ENCODE peak calls at places on chromosomes 4 and X, in seven cellular contexts. One of them, this sample, is unnamed.

GRCh38 chr4:89305712-89306437 is 1.7 kb downstream of the GPRIN3 start:
- DNase-seq in IMR-90: no peak
- DNase-seq in adrenal gland: no peak
- DNase-seq in psoas muscle: no peak
- DNase-seq in left ventricle myocardium inferior: no peak
- DNase-seq in kidney: no peak
- DNase-seq in GM23248: peak; percentile 65
- DNase-seq in this sample: peak; percentile 19

GRCh38 chrX:48999030-48999429 is 3.0 kb downstream of the GRIPAP1 start:
- DNase-seq in IMR-90: no peak
- DNase-seq in adrenal gland: no peak
- DNase-seq in psoas muscle: no peak
- DNase-seq in left ventricle myocardium inferior: no peak
- DNase-seq in kidney: no peak
- DNase-seq in GM23248: no peak
- DNase-seq in this sample: no peak

GRCh38 chr4:112327950-112328349 is 30.8 kb downstream of the ALPK1 start:
- DNase-seq in IMR-90: peak; percentile 72
- DNase-seq in adrenal gland: no peak
- DNase-seq in psoas muscle: no peak
- DNase-seq in left ventricle myocardium inferior: no peak
- DNase-seq in kidney: no peak
- DNase-seq in GM23248: peak; percentile 70
- DNase-seq in this sample: peak; percentile 60

GRCh38 chrX:143781103-143781502 is 60.6 kb upstream of the SPANXN2 start:
- DNase-seq in IMR-90: no peak
- DNase-seq in adrenal gland: no peak
- DNase-seq in psoas muscle: no peak
- DNase-seq in left ventricle myocardium inferior: no peak
- DNase-seq in kidney: no peak
- DNase-seq in GM23248: peak; percentile 4
- DNase-seq in this sample: no peak

GRCh38 chr4:106021737-106022410 is 126.6 kb downstream of the NPNT start:
- DNase-seq in IMR-90: no peak
- DNase-seq in adrenal gland: no peak
- DNase-seq in psoas muscle: no peak
- DNase-seq in left ventricle myocardium inferior: no peak
- DNase-seq in kidney: no peak
- DNase-seq in GM23248: no peak
- DNase-seq in this sample: no peak

GRCh38 chrX:108399427-108400165 is 38.6 kb downstream of the COL4A6 start:
- DNase-seq in IMR-90: peak; percentile 10
- DNase-seq in adrenal gland: no peak
- DNase-seq in psoas muscle: no peak
- DNase-seq in left ventricle myocardium inferior: no peak
- DNase-seq in kidney: no peak
- DNase-seq in GM23248: peak; percentile 66
- DNase-seq in this sample: peak; percentile 50

GRCh38 chr4:147247577-147247976 is 233.3 kb upstream of the EDNRA start:
- DNase-seq in IMR-90: peak; percentile 4
- DNase-seq in adrenal gland: no peak
- DNase-seq in psoas muscle: no peak
- DNase-seq in left ventricle myocardium inferior: no peak
- DNase-seq in kidney: no peak
- DNase-seq in GM23248: no peak
- DNase-seq in this sample: no peak

GRCh38 chr4:128384765-128385164 is 97.2 kb upstream of the PGRMC2 start:
- DNase-seq in IMR-90: no peak
- DNase-seq in adrenal gland: no peak
- DNase-seq in psoas muscle: no peak
- DNase-seq in left ventricle myocardium inferior: no peak
- DNase-seq in kidney: no peak
- DNase-seq in GM23248: no peak
- DNase-seq in this sample: no peak

GRCh38 chrX:136086521-136086920 is 60.8 kb upstream of the FHL1 start:
- DNase-seq in IMR-90: peak; percentile 24
- DNase-seq in adrenal gland: no peak
- DNase-seq in psoas muscle: no peak
- DNase-seq in left ventricle myocardium inferior: no peak
- DNase-seq in kidney: no peak
- DNase-seq in GM23248: peak; percentile 15
- DNase-seq in this sample: no peak

GRCh38 chrX:123340691-123341090 is 156.6 kb downstream of the GRIA3 start:
- DNase-seq in IMR-90: no peak
- DNase-seq in adrenal gland: no peak
- DNase-seq in psoas muscle: no peak
- DNase-seq in left ventricle myocardium inferior: no peak
- DNase-seq in kidney: no peak
- DNase-seq in GM23248: peak; percentile 79
- DNase-seq in this sample: no peak

GRCh38 chrX:56805399-56805798 is 76.4 kb downstream of the NBDY start:
- DNase-seq in IMR-90: no peak
- DNase-seq in adrenal gland: no peak
- DNase-seq in psoas muscle: no peak
- DNase-seq in left ventricle myocardium inferior: no peak
- DNase-seq in kidney: no peak
- DNase-seq in GM23248: no peak
- DNase-seq in this sample: no peak

GRCh38 chrX:69133561-69134542 is 31.4 kb downstream of the PJA1 start:
- DNase-seq in IMR-90: peak; percentile 69
- DNase-seq in adrenal gland: peak; percentile 38
- DNase-seq in psoas muscle: no peak
- DNase-seq in left ventricle myocardium inferior: no peak
- DNase-seq in kidney: peak; percentile 36
- DNase-seq in GM23248: peak; percentile 60
- DNase-seq in this sample: peak; percentile 30

GRCh38 chrX:135410861-135411627 is 10.7 kb upstream of the SMIM10L2A start:
- DNase-seq in IMR-90: no peak
- DNase-seq in adrenal gland: peak; percentile 35
- DNase-seq in psoas muscle: no peak
- DNase-seq in left ventricle myocardium inferior: no peak
- DNase-seq in kidney: no peak
- DNase-seq in GM23248: no peak
- DNase-seq in this sample: no peak

DNA sequence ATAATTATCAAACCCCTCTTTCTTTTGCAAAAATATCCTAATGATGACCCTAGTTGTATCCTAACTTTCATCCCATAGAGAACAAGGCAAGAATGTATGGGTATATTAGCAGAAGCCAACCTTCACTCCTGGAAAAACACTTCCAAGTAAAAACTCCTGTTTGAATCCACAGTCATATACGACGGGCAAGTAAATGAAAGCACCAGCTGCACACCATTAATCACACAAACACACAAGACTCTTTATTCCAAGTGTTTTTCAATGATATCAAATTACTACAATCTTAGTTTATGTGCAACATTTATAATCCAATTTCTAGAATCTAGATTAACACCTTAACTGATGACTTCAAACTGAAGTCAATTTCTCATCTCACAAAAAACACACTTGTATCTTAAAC is 22.9 kb downstream of the ACSL4 start:
- DNase-seq in IMR-90: peak; percentile 17
- DNase-seq in adrenal gland: no peak
- DNase-seq in psoas muscle: no peak
- DNase-seq in left ventricle myocardium inferior: no peak
- DNase-seq in kidney: no peak
- DNase-seq in GM23248: no peak
- DNase-seq in this sample: no peak
- H3K4me1 ChIP-seq in IMR-90: peaks cover 4% of the 10 kb centered on the region
- H3K4me1 ChIP-seq in adrenal gland: peaks cover 5% of the 10 kb centered on the region
- H3K4me1 ChIP-seq in psoas muscle: no peaks in the 10 kb centered on the region
- H3K4me1 ChIP-seq in left ventricle myocardium inferior: peaks cover 26% of the 10 kb centered on the region
- H3K4me1 ChIP-seq in kidney: no peaks in the 10 kb centered on the region
- H3K4me1 ChIP-seq in GM23248: peaks cover 37% of the 10 kb centered on the region
- H3K4me1 ChIP-seq in this sample: peaks cover 19% of the 10 kb centered on the region

GRCh38 chr4:13261486-13262257 is 222.5 kb downstream of the RAB28 start:
- DNase-seq in IMR-90: no peak
- DNase-seq in adrenal gland: no peak
- DNase-seq in psoas muscle: no peak
- DNase-seq in left ventricle myocardium inferior: no peak
- DNase-seq in kidney: no peak
- DNase-seq in GM23248: no peak
- DNase-seq in this sample: no peak
- H3K4me1 ChIP-seq in IMR-90: no peaks in the 10 kb centered on the region
- H3K4me1 ChIP-seq in adrenal gland: no peaks in the 10 kb centered on the region
- H3K4me1 ChIP-seq in psoas muscle: no peaks in the 10 kb centered on the region
- H3K4me1 ChIP-seq in left ventricle myocardium inferior: no peaks in the 10 kb centered on the region
- H3K4me1 ChIP-seq in kidney: no peaks in the 10 kb centered on the region
- H3K4me1 ChIP-seq in GM23248: no peaks in the 10 kb centered on the region
- H3K4me1 ChIP-seq in this sample: no peaks in the 10 kb centered on the region

DNA sequence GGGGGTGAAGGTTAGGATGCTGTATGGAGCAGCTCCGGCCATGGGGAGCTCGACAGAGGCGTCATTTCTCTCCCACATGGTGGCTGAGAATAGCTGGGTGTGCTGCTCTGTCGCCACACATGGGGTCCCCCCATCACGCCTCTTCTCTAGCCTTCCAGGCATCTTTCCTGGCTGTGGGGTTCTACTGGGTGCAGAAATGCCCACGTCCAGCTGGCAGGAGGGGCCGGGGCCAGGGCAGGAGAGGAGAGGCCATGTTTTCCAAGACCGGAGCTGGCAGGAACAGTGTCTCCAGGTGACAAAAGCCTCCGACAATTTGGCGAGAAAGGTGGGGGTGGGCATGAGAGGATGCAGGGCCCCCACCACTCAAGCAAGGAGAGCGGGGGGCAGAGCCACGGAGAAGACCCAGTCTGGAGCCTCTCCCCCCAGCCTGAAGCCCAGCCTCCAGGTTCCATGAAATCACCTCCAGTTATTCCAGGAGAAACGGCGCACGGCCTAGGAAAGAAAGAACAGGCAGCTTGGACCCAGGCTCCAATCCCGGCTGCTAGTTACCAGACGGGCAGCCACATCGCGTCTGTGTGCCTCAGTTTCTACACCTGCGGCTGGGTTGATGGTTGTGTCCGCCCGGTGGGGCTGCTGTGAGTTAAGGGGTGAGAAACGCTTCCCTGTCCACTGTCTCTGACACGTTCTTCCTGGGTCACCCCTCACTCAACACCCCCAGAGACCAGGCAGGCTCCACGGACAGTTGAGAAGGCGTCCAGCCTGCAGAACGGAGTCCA is 27.4 kb upstream of the SPON2 start:
- DNase-seq in IMR-90: no peak
- DNase-seq in adrenal gland: no peak
- DNase-seq in psoas muscle: no peak
- DNase-seq in left ventricle myocardium inferior: no peak
- DNase-seq in kidney: peak; percentile 65
- DNase-seq in GM23248: no peak
- DNase-seq in this sample: no peak
- H3K4me1 ChIP-seq in IMR-90: peaks cover 43% of the 10 kb centered on the region
- H3K4me1 ChIP-seq in adrenal gland: no peaks in the 10 kb centered on the region
- H3K4me1 ChIP-seq in psoas muscle: peaks cover 11% of the 10 kb centered on the region
- H3K4me1 ChIP-seq in left ventricle myocardium inferior: peaks cover 33% of the 10 kb centered on the region
- H3K4me1 ChIP-seq in kidney: peaks cover 3% of the 10 kb centered on the region
- H3K4me1 ChIP-seq in GM23248: peaks cover 14% of the 10 kb centered on the region
- H3K4me1 ChIP-seq in this sample: no peaks in the 10 kb centered on the region

GRCh38 chr4:132991111-132991510 is 158.0 kb upstream of the PCDH10 start:
- DNase-seq in IMR-90: no peak
- DNase-seq in adrenal gland: no peak
- DNase-seq in psoas muscle: no peak
- DNase-seq in left ventricle myocardium inferior: no peak
- DNase-seq in kidney: no peak
- DNase-seq in GM23248: no peak
- DNase-seq in this sample: peak; percentile 44
- H3K4me1 ChIP-seq in IMR-90: no peaks in the 10 kb centered on the region
- H3K4me1 ChIP-seq in adrenal gland: no peaks in the 10 kb centered on the region
- H3K4me1 ChIP-seq in psoas muscle: no peaks in the 10 kb centered on the region
- H3K4me1 ChIP-seq in left ventricle myocardium inferior: no peaks in the 10 kb centered on the region
- H3K4me1 ChIP-seq in kidney: no peaks in the 10 kb centered on the region
- H3K4me1 ChIP-seq in GM23248: no peaks in the 10 kb centered on the region
- H3K4me1 ChIP-seq in this sample: peaks cover 38% of the 10 kb centered on the region

DNA sequence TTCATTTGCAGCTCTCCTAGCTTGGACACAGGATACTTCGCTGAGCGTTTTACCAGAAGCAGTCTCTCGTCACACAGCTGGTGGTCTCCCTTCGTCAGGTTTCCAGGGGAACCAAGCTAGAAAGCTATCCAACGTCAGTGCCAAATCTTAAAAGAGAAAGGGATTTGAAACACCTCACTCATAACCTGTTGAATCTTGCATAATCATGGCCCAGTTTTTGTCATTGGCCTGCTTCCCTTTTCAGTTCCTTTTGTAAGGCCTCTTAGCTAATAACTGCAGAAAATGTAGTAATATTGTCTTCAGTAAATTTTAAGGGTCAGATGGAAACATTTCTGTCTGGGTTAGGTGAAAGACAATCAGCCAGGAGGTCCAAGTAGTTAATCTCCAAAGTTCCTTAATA is 22.0 kb downstream of the RAB39B start:
- DNase-seq in IMR-90: no peak
- DNase-seq in adrenal gland: no peak
- DNase-seq in psoas muscle: no peak
- DNase-seq in left ventricle myocardium inferior: no peak
- DNase-seq in kidney: no peak
- DNase-seq in GM23248: no peak
- DNase-seq in this sample: no peak
- H3K4me1 ChIP-seq in IMR-90: no peaks in the 10 kb centered on the region
- H3K4me1 ChIP-seq in adrenal gland: no peaks in the 10 kb centered on the region
- H3K4me1 ChIP-seq in psoas muscle: no peaks in the 10 kb centered on the region
- H3K4me1 ChIP-seq in left ventricle myocardium inferior: no peaks in the 10 kb centered on the region
- H3K4me1 ChIP-seq in kidney: no peaks in the 10 kb centered on the region
- H3K4me1 ChIP-seq in GM23248: no peaks in the 10 kb centered on the region
- H3K4me1 ChIP-seq in this sample: no peaks in the 10 kb centered on the region

DNA sequence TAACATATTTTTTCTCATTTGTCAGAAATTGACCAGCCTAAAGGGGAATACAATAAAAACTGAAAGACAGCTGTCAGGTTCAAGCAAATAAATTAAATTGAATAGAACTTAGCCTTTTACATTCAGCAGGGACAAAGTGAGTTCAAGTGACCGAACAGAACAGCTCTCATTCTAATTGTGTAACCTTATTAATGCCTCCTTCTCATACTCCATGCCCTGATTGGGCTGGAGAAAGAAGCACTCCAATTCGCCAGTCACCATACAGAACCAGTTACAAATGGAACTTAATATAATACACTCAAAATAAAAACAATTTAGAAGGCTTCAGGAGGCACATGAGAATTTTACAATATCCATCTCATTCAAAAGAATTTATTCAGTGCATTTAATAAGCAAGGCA is 8.0 kb downstream of the PPP3CA start:
- DNase-seq in IMR-90: no peak
- DNase-seq in adrenal gland: no peak
- DNase-seq in psoas muscle: no peak
- DNase-seq in left ventricle myocardium inferior: no peak
- DNase-seq in kidney: no peak
- DNase-seq in GM23248: no peak
- DNase-seq in this sample: no peak
- H3K4me1 ChIP-seq in IMR-90: peaks cover 5% of the 10 kb centered on the region
- H3K4me1 ChIP-seq in adrenal gland: no peaks in the 10 kb centered on the region
- H3K4me1 ChIP-seq in psoas muscle: peaks cover 46% of the 10 kb centered on the region
- H3K4me1 ChIP-seq in left ventricle myocardium inferior: peaks cover 32% of the 10 kb centered on the region
- H3K4me1 ChIP-seq in kidney: no peaks in the 10 kb centered on the region
- H3K4me1 ChIP-seq in GM23248: peaks cover 11% of the 10 kb centered on the region
- H3K4me1 ChIP-seq in this sample: no peaks in the 10 kb centered on the region

GRCh38 chr4:169417629-169418282 is 147.0 kb upstream of the SH3RF1 start:
- DNase-seq in IMR-90: no peak
- DNase-seq in adrenal gland: no peak
- DNase-seq in psoas muscle: no peak
- DNase-seq in left ventricle myocardium inferior: no peak
- DNase-seq in kidney: no peak
- DNase-seq in GM23248: no peak
- DNase-seq in this sample: peak; percentile 64
- H3K4me1 ChIP-seq in IMR-90: no peaks in the 10 kb centered on the region
- H3K4me1 ChIP-seq in adrenal gland: no peaks in the 10 kb centered on the region
- H3K4me1 ChIP-seq in psoas muscle: peaks cover 8% of the 10 kb centered on the region
- H3K4me1 ChIP-seq in left ventricle myocardium inferior: no peaks in the 10 kb centered on the region
- H3K4me1 ChIP-seq in kidney: no peaks in the 10 kb centered on the region
- H3K4me1 ChIP-seq in GM23248: peaks cover 5% of the 10 kb centered on the region
- H3K4me1 ChIP-seq in this sample: no peaks in the 10 kb centered on the region

This sample was measured in endothelial cell of umbilical vein.